ENCODE peak calls at places on chromosomes 13 and 19, in five cellular contexts. X, P, Z, H and B are unnamed samples.

GRCh38 chr19:42693760-42694350 is 46.4 kb downstream of the PSG3 start:
- DNase-seq in X (peak; percentile 98), H (peak; percentile 37), P (peak; percentile 61), Z (no peak), B (peak; percentile 6)

GRCh38 chr19:1904385-1905070 is 671 bp upstream of the ADAT3 start:
- DNase-seq in P (no peak), X (no peak), Z (peak; percentile 35), H (peak; percentile 82), B (no peak)

GRCh38 chr19:3175761-3176714 is 2.5 kb upstream of the S1PR4 start:
- DNase-seq in Z (no peak), X (no peak), P (peak; percentile 44), H (peak; percentile 71), B (peak; percentile 42)

GRCh38 chr13:47632311-47632710 is 368.8 kb downstream of the SUCLA2 start:
- DNase-seq in H (no peak), X (no peak), Z (no peak), P (no peak), B (no peak)

GRCh38 chr19:1913781-1914577 is 8.8 kb downstream of the ADAT3 start:
- DNase-seq in P (no peak), Z (no peak), X (no peak), H (peak; percentile 91), B (no peak)

GRCh38 chr13:48222358-48223015 is 10.5 kb upstream of the ITM2B start:
- DNase-seq in Z (no peak), X (no peak), P (no peak), H (no peak), B (no peak)

GRCh38 chr19:47790398-47790814 is 11.9 kb downstream of the SELENOW start:
- DNase-seq in X (peak; percentile 94), P (peak; percentile 86), Z (peak; percentile 96), H (peak; percentile 83), B (no peak)

GRCh38 chr19:51195616-51196015 is 29.3 kb upstream of the CD33 start:
- DNase-seq in P (no peak), H (no peak), X (no peak), Z (no peak), B (no peak)

GRCh38 chr13:80033286-80033685 is 307.6 kb downstream of the SPRY2 start:
- DNase-seq in X (no peak), H (no peak), Z (no peak), P (no peak), B (no peak)

GRCh38 chr13:40672310-40673060 is 6.0 kb upstream of the FOXO1 start:
- DNase-seq in H (peak; percentile 28), P (peak; percentile 30), Z (no peak), X (peak; percentile 43), B (no peak)

GRCh38 chr13:112450567-112451240 is 74.5 kb downstream of the SPACA7 start:
- DNase-seq in X (no peak), P (no peak), Z (no peak), H (no peak), B (no peak)

GRCh38 chr13:113672002-113672651 is 5.1 kb downstream of the GRK1 start:
- DNase-seq in H (no peak), X (no peak), Z (no peak), P (no peak), B (no peak)

GRCh38 chr13:36571444-36571843 is 102.4 kb upstream of the SERTM1 start:
- DNase-seq in H (no peak), Z (no peak), P (no peak), X (no peak), B (no peak)

GRCh38 chr19:42378225-42378929 is 11.7 kb downstream of the CNFN start:
- DNase-seq in Z (no peak), P (no peak), X (no peak), H (no peak), B (no peak)

GRCh38 chr19:4597975-4598671 is 38.6 kb upstream of the SEMA6B start:
- DNase-seq in H (no peak), P (peak; percentile 55), Z (peak; percentile 92), X (peak; percentile 78), B (no peak)

GRCh38 chr19:12202250-12202649 is 39.4 kb downstream of the ZNF136 start:
- DNase-seq in Z (no peak), P (peak; percentile 28), H (peak; percentile 25), X (no peak), B (no peak)

GRCh38 chr13:99260216-99260615 is 2.0 kb upstream of the GPR18 start:
- DNase-seq in P (no peak), Z (no peak), X (no peak), H (no peak), B (no peak)

GRCh38 chr13:20431687-20432384 is 93.8 kb downstream of the CRYL1 start:
- DNase-seq in P (no peak), X (no peak), H (no peak), Z (no peak), B (no peak)

GRCh38 chr13:81639984-81640582 is 1299.2 kb upstream of the SPRY2 start:
- DNase-seq in X (no peak), Z (peak; percentile 7), P (peak; percentile 64), H (no peak), B (no peak)

GRCh38 chr13:37747071-37747612 is 122.4 kb downstream of the TRPC4 start:
- DNase-seq in X (no peak), Z (no peak), P (no peak), H (no peak), B (no peak)

GRCh38 chr19:3942790-3943409 is 10.0 kb downstream of the NMRK2 start:
- DNase-seq in X (no peak), Z (no peak), H (no peak), P (no peak), B (no peak)

GRCh38 chr19:58520257-58520599 is 618 bp upstream of the ZBTB45 start:
- DNase-seq in X (no peak), H (no peak), P (no peak), Z (no peak), B (no peak)

GRCh38 chr19:24029941-24030636 is 56.9 kb upstream of the ZNF254 start:
- DNase-seq in X (no peak), P (no peak), Z (no peak), H (no peak), B (no peak)

GRCh38 chr13:45278096-45278645 is 62.8 kb downstream of the TPT1 start:
- DNase-seq in H (no peak), Z (no peak), X (no peak), P (peak; percentile 51), B (no peak)

GRCh38 chr19:24078688-24079087 is 8.3 kb upstream of the ZNF254 start:
- DNase-seq in P (no peak), X (no peak), H (no peak), Z (no peak), B (no peak)

GRCh38 chr19:30273184-30273583 is 99.0 kb upstream of the ZNF536 start:
- DNase-seq in Z (no peak), H (no peak), X (no peak), P (no peak), B (no peak)

GRCh38 chr13:60838581-60838980 is 441.6 kb downstream of the TDRD3 start:
- DNase-seq in Z (peak; percentile 31), H (no peak), P (no peak), X (no peak), B (peak; percentile 10)

GRCh38 chr19:53388904-53389303 is 6.0 kb upstream of the ZNF765 start:
- DNase-seq in H (no peak), P (no peak), Z (no peak), X (no peak), B (no peak)

GRCh38 chr13:87676254-87677042 is 5.3 kb downstream of the SLITRK5 start:
- DNase-seq in H (no peak), Z (no peak), X (no peak), P (no peak), B (no peak)

GRCh38 chr19:44585371-44586141 is 27.8 kb upstream of the IGSF23 start:
- DNase-seq in X (no peak), Z (no peak), H (no peak), P (no peak), B (no peak)

GRCh38 chr13:24630851-24631341 is 49.3 kb upstream of the ATP12A start:
- DNase-seq in X (no peak), P (peak; percentile 36), Z (no peak), H (no peak), B (no peak)

GRCh38 chr19:16363133-16363851 is 38.7 kb downstream of the KLF2 start:
- DNase-seq in H (peak; percentile 93), Z (no peak), P (no peak), X (no peak), B (no peak)

GRCh38 chr13:111241006-111241755 is 79.3 kb upstream of the TEX29 start:
- DNase-seq in H (no peak), P (peak; percentile 64), Z (no peak), X (no peak), B (no peak)

GRCh38 chr19:52492991-52493470 is 34.4 kb upstream of the ZNF808 start:
- DNase-seq in H (no peak), Z (peak; percentile 31), X (no peak), P (no peak), B (no peak)

GRCh38 chr13:51829236-51829899 is 15.6 kb downstream of the TMEM272 start:
- DNase-seq in X (no peak), P (no peak), H (no peak), Z (no peak), B (no peak)

GRCh38 chr19:33325920-33326319 is 23.6 kb upstream of the CEBPA start:
- DNase-seq in P (no peak), Z (no peak), H (peak; percentile 27), X (no peak), B (no peak)

GRCh38 chr19:1250374-1251232 is 2.2 kb downstream of the MIDN start:
- DNase-seq in P (peak; percentile 48), Z (peak; percentile 82), H (peak; percentile 68), X (no peak), B (no peak)

GRCh38 chr19:58355891-58356235 is 2.6 kb upstream of the A1BG start:
- DNase-seq in P (no peak), H (no peak), Z (no peak), X (no peak), B (no peak)